ENCODE peak calls at places on chromosomes 6 and 20, in six cellular contexts. E is ovary; J is activated CD4-positive, alpha-beta T cell treated with anti-CD3 and anti-CD28 coated beads, Interleukin-2, amount 50 U/mL, for 1 hour; O is NCI-H460; F is NCI-H526 treated with DMSO at 0.1 percent for 48 hours; Q is D341Med. W is an unnamed sample.

GRCh38 chr20:24033151-24033550 is 44.6 kb upstream of the GGTLC1 start:
- DNase-seq in J (no peak), O (no peak), E (no peak), Q (no peak), F (no peak), W (no peak)

GRCh38 chr6:167050903-167051302 is 51.7 kb downstream of the CEP43 start:
- DNase-seq in J (no peak), E (no peak), F (no peak), Q (no peak), O (no peak), W (no peak)

GRCh38 chr6:90285611-90286381 is 10.8 kb downstream of the BACH2 start:
- DNase-seq in E (peak; percentile 68), F (peak; percentile 74), O (peak; percentile 67), J (peak; percentile 48), Q (no peak), W (peak; percentile 82)

GRCh38 chr20:47280228-47280627 is 76.3 kb downstream of the ZMYND8 start:
- DNase-seq in O (no peak), F (no peak), J (no peak), E (no peak), Q (no peak), W (no peak)

GRCh38 chr6:140253096-140253495 is 878.6 kb upstream of the CITED2 start:
- DNase-seq in F (no peak), J (no peak), Q (no peak), E (no peak), O (no peak), W (no peak)

GRCh38 chr6:4351857-4352669 is 216.7 kb upstream of the ECI2 start:
- DNase-seq in E (no peak), O (peak; percentile 63), Q (no peak), F (no peak), J (no peak), W (no peak)

GRCh38 chr20:23101696-23102095 is 15.6 kb upstream of the CD93 start:
- DNase-seq in E (no peak), Q (no peak), J (no peak), F (no peak), O (no peak), W (no peak)

GRCh38 chr6:17297261-17298080 is 16.3 kb downstream of the RBM24 start:
- DNase-seq in F (no peak), J (no peak), Q (no peak), O (no peak), E (no peak), W (no peak)

GRCh38 chr6:122610690-122611455 is 668 bp downstream of the PKIB start:
- DNase-seq in E (no peak), F (no peak), O (no peak), Q (peak; percentile 71), J (no peak), W (no peak)

GRCh38 chr20:63036266-63036665 is 29.5 kb upstream of the BHLHE23 start:
- DNase-seq in E (no peak), J (no peak), Q (no peak), O (no peak), F (no peak), W (no peak)

GRCh38 chr6:35425284-35425683 is 26.9 kb upstream of the FANCE start:
- DNase-seq in F (no peak), O (no peak), Q (no peak), J (no peak), E (no peak), W (no peak)

GRCh38 chr6:126228001-126228791 is 111.7 kb upstream of the CENPW start:
- DNase-seq in E (no peak), F (peak; percentile 73), O (no peak), J (no peak), Q (peak; percentile 86), W (no peak)

GRCh38 chr20:47720636-47721427 is 64.4 kb downstream of the SULF2 start:
- DNase-seq in J (no peak), O (no peak), Q (no peak), F (no peak), E (peak; percentile 40), W (no peak)

W was measured in Peyer's patch.